ENCODE peak calls at places on chromosome 17, in four cellular contexts. B is stimulated activated CD8-positive, alpha-beta memory T cell treated with anti-CD3 and anti-CD28 coated beads, Interleukin-7, amount 100 ng/mL, for 1 hour; E is AG08395; L is activated CD8-positive, alpha-beta T cell treated with anti-CD3 and anti-CD28 coated beads, Interleukin-2, amount 10 ng/mL, durations not matched to agents 7 days and 5 days. C is an unnamed sample.

GRCh38 chr17:38617074-38617860 is 11.5 kb upstream of the SRCIN1 start:
- DNase-seq in B (no peak), E (no peak), L (no peak), C (no peak)

GRCh38 chr17:37239690-37240344 is 136.0 kb upstream of the C17orf78 start:
- DNase-seq in B (no peak), E (peak), L (peak), C (no peak)

GRCh38 chr17:7712111-7712771 is 5.3 kb upstream of the DNAH2 start:
- DNase-seq in B (no peak), E (no peak), L (no peak), C (no peak)

GRCh38 chr17:45307290-45308015 is 9.4 kb downstream of the MAP3K14 start:
- DNase-seq in B (no peak), E (peak), L (peak), C (no peak)

GRCh38 chr17:57519199-57519598 is 225.9 kb downstream of the CCDC182 start:
- DNase-seq in B (no peak), E (peak), L (no peak), C (peak)

GRCh38 chr17:83194189-83194565 is 114.8 kb downstream of the METRNL start:
- DNase-seq in B (no peak), E (no peak), L (no peak), C (no peak)

GRCh38 chr17:57935833-57936807 is 19.1 kb downstream of the CUEDC1 start:
- DNase-seq in B (no peak), E (peak), L (no peak), C (no peak)

GRCh38 chr17:67019809-67020208 is 24.5 kb upstream of the CACNG1 start:
- DNase-seq in B (no peak), E (no peak), L (no peak), C (no peak)

GRCh38 chr17:77815127-77815905 is 143.2 kb upstream of the TNRC6C start:
- DNase-seq in B (no peak), E (no peak), L (no peak), C (no peak)

C was measured in NT2/D1.